ENCODE peak calls at places on chromosomes 5 and 9, in eight cellular contexts. One of them, this sample, is unnamed. For H3K27me3 and H3K36me3, the result is how much of the 10 kb centered on the place peaks cover.

GRCh38 chr5:55037816-55038379 is 13.8 kb downstream of the GZMK start:
- DNase-seq in CD8-positive, alpha-beta memory T cell: no peak
- DNase-seq in upper lobe of right lung: no peak
- DNase-seq in cardiac muscle cell: no peak
- DNase-seq in heart left ventricle: no peak
- DNase-seq in mesendoderm: no peak
- DNase-seq in testis: no peak
- DNase-seq in aorta: no peak
- DNase-seq in this sample: no peak

GRCh38 chr5:58259685-58260152 is 200.2 kb downstream of the PLK2 start:
- DNase-seq in CD8-positive, alpha-beta memory T cell: no peak
- DNase-seq in upper lobe of right lung: no peak
- DNase-seq in cardiac muscle cell: peak
- DNase-seq in heart left ventricle: no peak
- DNase-seq in mesendoderm: peak
- DNase-seq in testis: no peak
- DNase-seq in aorta: no peak
- DNase-seq in this sample: peak

GRCh38 chr5:122908662-122909061 is 63.2 kb downstream of the SNX24 start:
- DNase-seq in CD8-positive, alpha-beta memory T cell: no peak
- DNase-seq in upper lobe of right lung: peak
- DNase-seq in cardiac muscle cell: peak
- DNase-seq in heart left ventricle: no peak
- DNase-seq in mesendoderm: peak
- DNase-seq in testis: no peak
- DNase-seq in aorta: no peak
- DNase-seq in this sample: no peak

GRCh38 chr5:147396070-147396469 is 113.8 kb downstream of the DPYSL3 start:
- DNase-seq in CD8-positive, alpha-beta memory T cell: no peak
- DNase-seq in upper lobe of right lung: peak
- DNase-seq in cardiac muscle cell: no peak
- DNase-seq in heart left ventricle: peak
- DNase-seq in mesendoderm: no peak
- DNase-seq in testis: peak
- DNase-seq in aorta: peak
- DNase-seq in this sample: no peak

GRCh38 chr9:74458832-74459231 is 38.3 kb upstream of the RORB start:
- DNase-seq in CD8-positive, alpha-beta memory T cell: no peak
- DNase-seq in upper lobe of right lung: no peak
- DNase-seq in cardiac muscle cell: no peak
- DNase-seq in heart left ventricle: no peak
- DNase-seq in mesendoderm: peak
- DNase-seq in testis: no peak
- DNase-seq in aorta: no peak
- DNase-seq in this sample: no peak

GRCh38 chr9:115328228-115328627 is 210.3 kb upstream of the TNC start:
- DNase-seq in CD8-positive, alpha-beta memory T cell: no peak
- DNase-seq in upper lobe of right lung: no peak
- DNase-seq in cardiac muscle cell: peak
- DNase-seq in heart left ventricle: peak
- DNase-seq in mesendoderm: peak
- DNase-seq in testis: no peak
- DNase-seq in aorta: peak
- DNase-seq in this sample: no peak

GRCh38 chr5:118952992-118953651 is 35.2 kb downstream of the DTWD2 start:
- DNase-seq in CD8-positive, alpha-beta memory T cell: no peak
- DNase-seq in upper lobe of right lung: no peak
- DNase-seq in cardiac muscle cell: no peak
- DNase-seq in heart left ventricle: no peak
- DNase-seq in mesendoderm: peak
- DNase-seq in testis: no peak
- DNase-seq in aorta: no peak
- DNase-seq in this sample: no peak

GRCh38 chr5:6819521-6819920 is 106.3 kb downstream of the TENT4A start:
- DNase-seq in CD8-positive, alpha-beta memory T cell: no peak
- DNase-seq in upper lobe of right lung: no peak
- DNase-seq in cardiac muscle cell: no peak
- DNase-seq in heart left ventricle: no peak
- DNase-seq in mesendoderm: peak
- DNase-seq in testis: no peak
- DNase-seq in aorta: no peak
- DNase-seq in this sample: peak

GRCh38 chr5:119300311-119300670 is 55.5 kb upstream of the TNFAIP8 start:
- DNase-seq in CD8-positive, alpha-beta memory T cell: no peak
- DNase-seq in upper lobe of right lung: no peak
- DNase-seq in cardiac muscle cell: no peak
- DNase-seq in heart left ventricle: no peak
- DNase-seq in mesendoderm: no peak
- DNase-seq in testis: no peak
- DNase-seq in aorta: no peak
- DNase-seq in this sample: no peak

GRCh38 chr5:118371973-118372650 is 616.2 kb downstream of the DTWD2 start:
- DNase-seq in CD8-positive, alpha-beta memory T cell: no peak
- DNase-seq in upper lobe of right lung: no peak
- DNase-seq in cardiac muscle cell: no peak
- DNase-seq in heart left ventricle: peak
- DNase-seq in mesendoderm: no peak
- DNase-seq in testis: peak
- DNase-seq in aorta: no peak
- DNase-seq in this sample: no peak

GRCh38 chr5:112160652-112161391 is 258.3 kb downstream of the EPB41L4A start:
- DNase-seq in CD8-positive, alpha-beta memory T cell: peak
- DNase-seq in upper lobe of right lung: peak
- DNase-seq in cardiac muscle cell: peak
- DNase-seq in heart left ventricle: peak
- DNase-seq in mesendoderm: peak
- DNase-seq in testis: peak
- DNase-seq in aorta: peak
- DNase-seq in this sample: peak

GRCh38 chr9:110426052-110426709 is 88.5 kb upstream of the TXNDC8 start:
- DNase-seq in CD8-positive, alpha-beta memory T cell: no peak
- DNase-seq in upper lobe of right lung: no peak
- DNase-seq in cardiac muscle cell: peak
- DNase-seq in heart left ventricle: no peak
- DNase-seq in mesendoderm: no peak
- DNase-seq in testis: no peak
- DNase-seq in aorta: no peak
- DNase-seq in this sample: no peak

GRCh38 chr5:98927242-98927987 is 1.4 kb downstream of the CHD1 start:
- DNase-seq in CD8-positive, alpha-beta memory T cell: peak
- DNase-seq in upper lobe of right lung: no peak
- DNase-seq in cardiac muscle cell: peak
- DNase-seq in heart left ventricle: peak
- DNase-seq in mesendoderm: peak
- DNase-seq in testis: peak
- DNase-seq in aorta: no peak
- DNase-seq in this sample: peak

GRCh38 chr5:59608745-59609144 is 284.8 kb downstream of the PDE4D start:
- DNase-seq in CD8-positive, alpha-beta memory T cell: no peak
- DNase-seq in upper lobe of right lung: no peak
- DNase-seq in cardiac muscle cell: peak
- DNase-seq in heart left ventricle: no peak
- DNase-seq in mesendoderm: no peak
- DNase-seq in testis: no peak
- DNase-seq in aorta: no peak
- DNase-seq in this sample: no peak

GRCh38 chr9:1726993-1727759 is 288.0 kb upstream of the SMARCA2 start:
- DNase-seq in CD8-positive, alpha-beta memory T cell: no peak
- DNase-seq in upper lobe of right lung: no peak
- DNase-seq in cardiac muscle cell: no peak
- DNase-seq in heart left ventricle: no peak
- DNase-seq in mesendoderm: peak
- DNase-seq in testis: no peak
- DNase-seq in aorta: no peak
- DNase-seq in this sample: peak

GRCh38 chr9:70998962-70999361 is 122.5 kb downstream of the TRPM3 start:
- DNase-seq in CD8-positive, alpha-beta memory T cell: no peak
- DNase-seq in upper lobe of right lung: no peak
- DNase-seq in cardiac muscle cell: peak
- DNase-seq in heart left ventricle: no peak
- DNase-seq in mesendoderm: no peak
- DNase-seq in testis: no peak
- DNase-seq in aorta: no peak
- DNase-seq in this sample: no peak

GRCh38 chr9:2085719-2086515 is 70.8 kb downstream of the SMARCA2 start:
- DNase-seq in CD8-positive, alpha-beta memory T cell: no peak
- DNase-seq in upper lobe of right lung: no peak
- DNase-seq in cardiac muscle cell: peak
- DNase-seq in heart left ventricle: no peak
- DNase-seq in mesendoderm: no peak
- DNase-seq in testis: no peak
- DNase-seq in aorta: no peak
- DNase-seq in this sample: no peak

GRCh38 chr5:178208540-178209227 is 4.4 kb downstream of the HNRNPAB start:
- DNase-seq in CD8-positive, alpha-beta memory T cell: no peak
- DNase-seq in upper lobe of right lung: peak
- DNase-seq in cardiac muscle cell: no peak
- DNase-seq in heart left ventricle: peak
- DNase-seq in mesendoderm: peak
- DNase-seq in testis: no peak
- DNase-seq in aorta: no peak
- DNase-seq in this sample: peak
- H3K4me3 ChIP-seq in CD8-positive, alpha-beta memory T cell: no peak
- H3K4me3 ChIP-seq in upper lobe of right lung: no peak
- H3K4me3 ChIP-seq in cardiac muscle cell: no peak
- H3K4me3 ChIP-seq in heart left ventricle: no peak
- H3K4me3 ChIP-seq in mesendoderm: no peak
- H3K4me3 ChIP-seq in testis: no peak
- H3K4me3 ChIP-seq in aorta: no peak
- H3K4me3 ChIP-seq in this sample: no peak

GRCh38 chr5:180658774-180659564 is 9.6 kb upstream of the FLT4 start:
- DNase-seq in CD8-positive, alpha-beta memory T cell: no peak
- DNase-seq in upper lobe of right lung: peak
- DNase-seq in cardiac muscle cell: peak
- DNase-seq in heart left ventricle: no peak
- DNase-seq in mesendoderm: peak
- DNase-seq in testis: no peak
- DNase-seq in aorta: no peak
- DNase-seq in this sample: peak
- H3K27me3 ChIP-seq in CD8-positive, alpha-beta memory T cell: under half
- H3K27me3 ChIP-seq in upper lobe of right lung: under half
- H3K27me3 ChIP-seq in cardiac muscle cell: half or more
- H3K27me3 ChIP-seq in heart left ventricle: under half
- H3K27me3 ChIP-seq in mesendoderm: under half
- H3K27me3 ChIP-seq in testis: under half
- H3K27me3 ChIP-seq in aorta: under half
- H3K27me3 ChIP-seq in this sample: under half

DNA sequence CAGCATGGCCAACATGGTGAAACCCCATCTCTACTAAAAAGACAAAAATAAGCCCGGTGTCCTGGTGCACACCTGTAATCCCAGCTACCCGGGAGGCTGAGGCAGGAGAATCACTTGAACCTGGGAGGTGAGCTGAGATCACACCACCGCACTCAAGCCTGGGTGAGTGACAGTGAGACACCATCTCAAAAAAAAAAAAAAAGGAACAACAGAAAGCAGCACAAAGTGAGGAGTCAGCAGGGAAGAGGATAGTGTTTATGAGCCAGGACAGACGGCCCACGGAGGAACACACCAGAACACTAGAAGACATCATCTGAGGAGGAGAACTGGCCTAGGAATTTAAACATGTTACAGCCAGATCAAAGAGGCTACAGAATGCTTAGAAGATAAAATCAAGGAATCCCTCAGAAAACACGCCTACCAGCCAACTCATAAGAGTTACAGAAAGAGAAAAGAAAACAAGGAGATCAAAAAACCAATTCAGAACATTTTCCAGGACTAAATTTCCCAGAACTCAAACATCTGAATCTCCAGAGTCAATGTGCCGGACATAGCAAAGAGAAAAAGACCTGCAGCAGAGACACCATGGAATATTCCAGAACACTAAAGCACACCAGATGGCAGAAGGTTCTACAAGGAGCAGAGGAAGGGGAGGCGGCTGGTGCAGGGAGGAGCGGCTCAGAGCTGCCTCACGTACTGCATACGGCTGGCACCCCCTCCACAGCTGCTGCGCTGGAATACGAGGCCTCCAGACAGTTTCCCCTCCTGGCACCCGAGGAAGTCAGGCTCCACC is 12.1 kb downstream of the UBAC1 start:
- DNase-seq in CD8-positive, alpha-beta memory T cell: no peak
- DNase-seq in upper lobe of right lung: no peak
- DNase-seq in cardiac muscle cell: no peak
- DNase-seq in heart left ventricle: no peak
- DNase-seq in mesendoderm: no peak
- DNase-seq in testis: no peak
- DNase-seq in aorta: no peak
- DNase-seq in this sample: no peak
- H3K36me3 ChIP-seq in CD8-positive, alpha-beta memory T cell: under half
- H3K36me3 ChIP-seq in upper lobe of right lung: half or more
- H3K36me3 ChIP-seq in cardiac muscle cell: under half
- H3K36me3 ChIP-seq in heart left ventricle: half or more
- H3K36me3 ChIP-seq in mesendoderm: under half
- H3K36me3 ChIP-seq in testis: under half
- H3K36me3 ChIP-seq in aorta: under half
- H3K36me3 ChIP-seq in this sample: under half

GRCh38 chr9:14347408-14348224 is 33.7 kb upstream of the NFIB start:
- DNase-seq in CD8-positive, alpha-beta memory T cell: no peak
- DNase-seq in upper lobe of right lung: no peak
- DNase-seq in cardiac muscle cell: peak
- DNase-seq in heart left ventricle: peak
- DNase-seq in mesendoderm: peak
- DNase-seq in testis: peak
- DNase-seq in aorta: peak
- DNase-seq in this sample: peak
- H3K4me3 ChIP-seq in CD8-positive, alpha-beta memory T cell: no peak
- H3K4me3 ChIP-seq in upper lobe of right lung: peak
- H3K4me3 ChIP-seq in cardiac muscle cell: peak
- H3K4me3 ChIP-seq in heart left ventricle: peak
- H3K4me3 ChIP-seq in mesendoderm: peak
- H3K4me3 ChIP-seq in testis: peak
- H3K4me3 ChIP-seq in aorta: peak
- H3K4me3 ChIP-seq in this sample: peak

GRCh38 chr5:176711883-176712282 is 64.6 kb downstream of the TSPAN17 start:
- DNase-seq in CD8-positive, alpha-beta memory T cell: no peak
- DNase-seq in upper lobe of right lung: no peak
- DNase-seq in cardiac muscle cell: no peak
- DNase-seq in heart left ventricle: no peak
- DNase-seq in mesendoderm: peak
- DNase-seq in testis: no peak
- DNase-seq in aorta: no peak
- DNase-seq in this sample: peak
- H3K27me3 ChIP-seq in CD8-positive, alpha-beta memory T cell: under half
- H3K27me3 ChIP-seq in upper lobe of right lung: under half
- H3K27me3 ChIP-seq in cardiac muscle cell: under half
- H3K27me3 ChIP-seq in heart left ventricle: half or more
- H3K27me3 ChIP-seq in mesendoderm: under half
- H3K27me3 ChIP-seq in testis: under half
- H3K27me3 ChIP-seq in aorta: under half
- H3K27me3 ChIP-seq in this sample: under half

GRCh38 chr9:128999581-129000206 is 28.4 kb downstream of the SH3GLB2 start:
- DNase-seq in CD8-positive, alpha-beta memory T cell: no peak
- DNase-seq in upper lobe of right lung: no peak
- DNase-seq in cardiac muscle cell: no peak
- DNase-seq in heart left ventricle: no peak
- DNase-seq in mesendoderm: no peak
- DNase-seq in testis: no peak
- DNase-seq in aorta: no peak
- DNase-seq in this sample: no peak
- H3K36me3 ChIP-seq in CD8-positive, alpha-beta memory T cell: half or more
- H3K36me3 ChIP-seq in upper lobe of right lung: half or more
- H3K36me3 ChIP-seq in cardiac muscle cell: half or more
- H3K36me3 ChIP-seq in heart left ventricle: half or more
- H3K36me3 ChIP-seq in mesendoderm: under half
- H3K36me3 ChIP-seq in testis: under half
- H3K36me3 ChIP-seq in aorta: under half
- H3K36me3 ChIP-seq in this sample: half or more

This sample was measured in H7.